ENCODE peak calls at places on chromosomes 3 and 15, in seven cellular contexts. W is uterus, H is iPS DF 6.9, V is mesendoderm, S is neural progenitor cell, U is heart left ventricle, T is mammary epithelial cell. C is an unnamed sample. For H3K4me1, the result is how much of the 10 kb centered on the place peaks cover.

GRCh38 chr15:96924570-96924969 is 594.1 kb downstream of the NR2F2 start:
- DNase-seq in W (no peak), H (no peak), V (no peak), S (no peak), U (no peak), T (no peak), C (no peak)

GRCh38 chr3:123611077-123611476 is 26.2 kb upstream of the HACD2 start:
- DNase-seq in W (no peak), H (no peak), V (no peak), S (no peak), U (no peak), T (no peak), C (no peak)

GRCh38 chr3:105526349-105527111 is 159.8 kb downstream of the ALCAM start:
- DNase-seq in W (no peak), H (no peak), V (no peak), S (peak), U (no peak), T (peak), C (no peak)

GRCh38 chr3:122066331-122067213 is 11.4 kb downstream of the CD86 start:
- DNase-seq in W (no peak), H (no peak), V (no peak), S (no peak), U (no peak), T (no peak), C (no peak)

GRCh38 chr3:120144267-120144666 is 50.0 kb upstream of the GSK3B start:
- DNase-seq in W (no peak), H (no peak), V (peak), S (peak), U (no peak), T (peak), C (no peak)

GRCh38 chr15:43913941-43914340 is 87.1 kb downstream of the WDR76 start:
- DNase-seq in W (no peak), H (no peak), V (no peak), S (no peak), U (no peak), T (no peak), C (no peak)

GRCh38 chr3:28971156-28971555 is 309.7 kb upstream of the RBMS3 start:
- DNase-seq in W (no peak), H (no peak), V (no peak), S (no peak), U (no peak), T (no peak), C (no peak)

GRCh38 chr15:25886498-25887140 is 23.5 kb upstream of the ATP10A start:
- DNase-seq in W (no peak), H (no peak), V (peak), S (no peak), U (no peak), T (no peak), C (no peak)

GRCh38 chr3:67018105-67018788 is 20.1 kb downstream of the KBTBD8 start:
- DNase-seq in W (no peak), H (no peak), V (no peak), S (no peak), U (peak), T (peak), C (peak)

GRCh38 chr3:125386811-125387210 is 11.7 kb upstream of the ZNF148 start:
- DNase-seq in W (no peak), H (no peak), V (no peak), S (peak), U (no peak), T (no peak), C (no peak)

GRCh38 chr3:79380581-79380980 is 387.2 kb downstream of the ROBO1 start:
- DNase-seq in W (no peak), H (no peak), V (no peak), S (no peak), U (no peak), T (no peak), C (no peak)

GRCh38 chr3:11727207-11727606 is 83.5 kb upstream of the VGLL4 start:
- DNase-seq in W (no peak), H (no peak), V (no peak), S (no peak), U (no peak), T (no peak), C (no peak)

GRCh38 chr3:168029705-168030104 is 66.0 kb downstream of the GOLIM4 start:
- DNase-seq in W (no peak), H (no peak), V (no peak), S (peak), U (no peak), T (no peak), C (no peak)

DNA sequence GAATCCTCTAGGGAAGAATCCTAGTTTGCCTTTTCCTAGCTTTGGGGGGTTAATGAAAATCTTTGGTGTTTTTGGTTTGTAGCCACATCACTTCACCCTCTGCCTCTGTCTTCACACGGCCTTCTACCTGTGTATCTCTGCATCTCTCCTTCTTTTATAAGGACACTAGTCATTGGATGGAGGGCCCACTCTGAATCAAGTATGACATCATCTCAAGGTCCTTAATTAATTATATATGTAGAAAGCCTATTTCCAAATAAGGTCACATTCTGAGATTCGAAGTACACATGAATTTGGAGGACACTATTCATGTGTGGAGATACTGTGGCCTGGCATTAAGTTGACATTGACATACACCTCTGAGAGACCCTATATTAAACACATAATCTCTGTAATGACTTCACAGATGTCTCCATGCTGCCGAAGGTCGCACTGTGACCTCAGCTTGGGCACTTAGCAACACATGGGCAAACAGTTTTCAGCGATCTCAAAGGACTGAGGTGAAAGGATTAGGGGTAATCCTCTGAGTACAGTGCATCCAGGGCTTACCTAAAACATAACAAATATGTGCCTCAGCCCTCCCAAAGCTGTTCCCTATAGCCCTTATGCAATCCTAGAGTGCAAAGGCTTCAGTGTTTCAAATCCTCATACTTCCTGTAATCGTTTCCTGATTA is 446.0 kb downstream of the FGF12 start:
- DNase-seq in W (no peak), H (no peak), V (no peak), S (peak), U (no peak), T (no peak), C (no peak)
- H3K27ac ChIP-seq in W (no peak), H (no peak), V (no peak), S (no peak), U (no peak), T (no peak), C (no peak)

GRCh38 chr3:50624634-50625033 is 7.7 kb downstream of the MAPKAPK3 start:
- DNase-seq in W (no peak), H (no peak), V (peak), S (no peak), U (no peak), T (peak), C (no peak)

GRCh38 chr3:50625131-50625878 is 8.4 kb downstream of the MAPKAPK3 start:
- DNase-seq in W (no peak), H (no peak), V (no peak), S (peak), U (peak), T (no peak), C (no peak)

GRCh38 chr3:50620846-50621245 is 3.9 kb downstream of the MAPKAPK3 start:
- DNase-seq in W (no peak), H (no peak), V (no peak), S (no peak), U (peak), T (no peak), C (no peak)

GRCh38 chr3:50623840-50624474 is 7.0 kb downstream of the MAPKAPK3 start:
- DNase-seq in W (no peak), H (no peak), V (no peak), S (no peak), U (peak), T (no peak), C (no peak)

GRCh38 chr3:50622881-50623280 is 5.9 kb downstream of the MAPKAPK3 start:
- DNase-seq in W (no peak), H (no peak), V (no peak), S (no peak), U (no peak), T (no peak), C (no peak)
- H3K4me1 ChIP-seq in W (under half), H (under half), V (under half), S (under half), U (under half), T (half or more), C (half or more)

GRCh38 chr3:127535106-127535785 is 55.3 kb downstream of the TPRA1 start:
- DNase-seq in W (no peak), H (no peak), V (no peak), S (peak), U (no peak), T (no peak), C (no peak)

GRCh38 chr3:127531821-127532220 is 58.7 kb downstream of the TPRA1 start:
- DNase-seq in W (no peak), H (no peak), V (no peak), S (no peak), U (no peak), T (no peak), C (no peak)

GRCh38 chr3:127534564-127534963 is 56.0 kb downstream of the TPRA1 start:
- DNase-seq in W (no peak), H (no peak), V (no peak), S (no peak), U (no peak), T (no peak), C (no peak)

GRCh38 chr3:127534161-127534451 is 56.4 kb downstream of the TPRA1 start:
- DNase-seq in W (no peak), H (no peak), V (no peak), S (no peak), U (no peak), T (no peak), C (no peak)

GRCh38 chr3:127532561-127533203 is 57.9 kb downstream of the TPRA1 start:
- DNase-seq in W (no peak), H (no peak), V (no peak), S (no peak), U (no peak), T (no peak), C (no peak)
- H3K27ac ChIP-seq in W (no peak), H (no peak), V (no peak), S (no peak), U (no peak), T (no peak), C (no peak)

GRCh38 chr3:4755566-4755965 is 223.7 kb upstream of the BHLHE40 start:
- DNase-seq in W (no peak), H (no peak), V (no peak), S (no peak), U (no peak), T (no peak), C (no peak)
- H3K4me1 ChIP-seq in W (under half), H (under half), V (under half), S (under half), U (under half), T (under half), C (under half)

C was measured in left ventricle myocardium inferior.